ENCODE peak calls at places on chromosomes 6 and 20, in four cellular contexts. C is Caco-2, Q is mucosa of descending colon, E is BE2C. N is an unnamed sample.

GRCh38 chr6:3022765-3023662 is 23.3 kb downstream of the NQO2 start:
- DNase-seq in C (no peak), Q (peak), E (no peak), N (no peak)

GRCh38 chr6:14228571-14228970 is 111.0 kb downstream of the CD83 start:
- DNase-seq in C (no peak), Q (no peak), E (no peak), N (peak)

GRCh38 chr6:19279137-19279747 is 557.9 kb upstream of the ID4 start:
- DNase-seq in C (no peak), Q (no peak), E (no peak), N (no peak)

GRCh38 chr6:113847435-113847834 is 9.7 kb upstream of the MARCKS start:
- DNase-seq in C (no peak), Q (no peak), E (no peak), N (no peak)

GRCh38 chr6:113642714-113643442 is 214.3 kb upstream of the MARCKS start:
- DNase-seq in C (peak), Q (peak), E (peak), N (peak)

GRCh38 chr6:13418838-13419237 is 68.6 kb downstream of the GFOD1 start:
- DNase-seq in C (no peak), Q (no peak), E (no peak), N (no peak)

GRCh38 chr6:93721386-93722048 is 302.2 kb upstream of the EPHA7 start:
- DNase-seq in C (no peak), Q (peak), E (no peak), N (peak)

GRCh38 chr20:48467622-48468021 is 360.2 kb downstream of the PREX1 start:
- DNase-seq in C (no peak), Q (no peak), E (peak), N (no peak)

GRCh38 chr20:36574278-36575065 is 1.1 kb downstream of the TGIF2 start:
- DNase-seq in C (peak), Q (peak), E (peak), N (peak)

GRCh38 chr20:19683168-19683567 is 74.9 kb upstream of the RIN2 start:
- DNase-seq in C (no peak), Q (no peak), E (no peak), N (no peak)

GRCh38 chr6:23003671-23004598 is 434.6 kb downstream of the HDGFL1 start:
- DNase-seq in C (no peak), Q (no peak), E (peak), N (peak)

GRCh38 chr6:170291271-170292110 is 613 bp upstream of the DLL1 start:
- DNase-seq in C (peak), Q (peak), E (peak), N (peak)

GRCh38 chr6:169933251-169933821 is 181.9 kb downstream of the ERMARD start:
- DNase-seq in C (peak), Q (peak), E (no peak), N (no peak)

GRCh38 chr20:407953-408842 is at the start of gene RBCK1:
- DNase-seq in C (peak), Q (peak), E (peak), N (peak)

GRCh38 chr20:50385733-50386640 is 124.2 kb upstream of the PTPN1 start:
- DNase-seq in C (no peak), Q (no peak), E (no peak), N (no peak)

GRCh38 chr20:8389381-8390368 is 257.6 kb downstream of the PLCB1 start:
- DNase-seq in C (no peak), Q (no peak), E (peak), N (peak)

GRCh38 chr20:16714765-16715164 is 15.1 kb upstream of the SNRPB2 start:
- DNase-seq in C (no peak), Q (no peak), E (no peak), N (no peak)

GRCh38 chr20:36153754-36154695 is 515 bp upstream of the EPB41L1 start:
- DNase-seq in C (no peak), Q (peak), E (peak), N (peak)

GRCh38 chr6:13278184-13278583 is 50.2 kb downstream of the TBC1D7 start:
- DNase-seq in C (no peak), Q (no peak), E (no peak), N (no peak)

GRCh38 chr6:152897807-152898399 is 84.9 kb downstream of the FBXO5 start:
- DNase-seq in C (peak), Q (peak), E (peak), N (peak)

GRCh38 chr6:105601541-105602174 is 198.8 kb upstream of the PREP start:
- DNase-seq in C (no peak), Q (peak), E (no peak), N (peak)

GRCh38 chr6:74735304-74735703 is 470.5 kb downstream of the COL12A1 start:
- DNase-seq in C (no peak), Q (no peak), E (no peak), N (peak)

GRCh38 chr6:15491255-15491985 is 171.4 kb downstream of the DTNBP1 start:
- DNase-seq in C (no peak), Q (peak), E (peak), N (peak)

GRCh38 chr6:152863618-152864326 is 113.2 kb downstream of the VIP start:
- DNase-seq in C (peak), Q (peak), E (peak), N (peak)

GRCh38 chr6:114108119-114109002 is 137.4 kb upstream of the HDAC2 start:
- DNase-seq in C (peak), Q (peak), E (peak), N (peak)

GRCh38 chr6:136571065-136571464 is 20.8 kb upstream of the MAP7 start:
- DNase-seq in C (no peak), Q (no peak), E (no peak), N (no peak)

GRCh38 chr20:44215125-44215524 is 4.6 kb upstream of the OSER1 start:
- DNase-seq in C (peak), Q (peak), E (peak), N (peak)

GRCh38 chr6:33639559-33639958 is 18.4 kb downstream of the ITPR3 start:
- DNase-seq in C (no peak), Q (no peak), E (no peak), N (no peak)

GRCh38 chr6:33634986-33635385 is 13.9 kb downstream of the ITPR3 start:
- DNase-seq in C (no peak), Q (no peak), E (no peak), N (no peak)

GRCh38 chr6:33638581-33638980 is 17.5 kb downstream of the ITPR3 start:
- DNase-seq in C (peak), Q (no peak), E (no peak), N (no peak)

GRCh38 chr6:33634203-33634727 is 13.1 kb downstream of the ITPR3 start:
- DNase-seq in C (no peak), Q (peak), E (no peak), N (peak)

DNA sequence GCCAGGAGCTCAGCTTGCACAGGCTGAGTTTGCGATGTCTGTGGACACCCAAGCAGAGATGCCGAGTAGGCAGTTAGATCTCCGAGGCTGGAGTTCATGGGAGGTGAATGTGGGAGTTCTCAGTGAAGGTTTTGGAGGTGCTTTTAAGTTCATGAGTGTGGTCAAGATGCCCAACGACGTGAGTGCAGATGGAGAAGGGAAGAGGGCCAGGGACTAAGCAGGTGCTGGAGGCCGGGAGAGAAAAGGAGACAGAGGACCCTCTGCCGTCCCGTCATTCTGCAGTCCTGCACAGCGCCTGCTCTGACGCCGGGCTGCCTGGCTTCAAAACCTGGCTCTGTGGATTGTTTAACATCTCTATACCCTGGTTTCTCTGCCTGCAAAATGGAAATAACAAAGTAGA is 15.5 kb downstream of the ITPR3 start:
- DNase-seq in C (no peak), Q (no peak), E (no peak), N (no peak)
- TF ChIP-seq CTCF in C (no peak), Q (no peak), E (no peak), N (no peak)

DNA sequence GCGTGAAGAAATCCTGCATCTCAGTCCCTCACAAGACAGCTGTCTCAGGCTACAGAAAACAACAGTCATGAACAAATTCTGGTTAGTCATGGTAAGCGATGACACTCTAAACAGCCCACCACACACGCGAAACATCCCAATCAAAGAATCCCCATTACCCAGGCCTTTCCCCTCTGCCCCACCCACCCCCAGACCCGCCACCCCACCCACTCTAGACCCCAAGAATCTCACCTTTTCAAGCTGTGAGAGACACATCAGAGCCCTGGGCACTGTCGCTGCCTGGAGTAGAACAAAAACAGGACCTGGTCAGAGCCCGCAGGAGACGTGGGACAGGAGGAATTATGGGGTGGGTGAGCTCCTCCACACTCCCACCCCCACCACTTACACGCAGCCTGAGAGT is 2.7 kb downstream of the HLA-B start:
- DNase-seq in C (no peak), Q (no peak), E (no peak), N (no peak)
- H3K4me3 ChIP-seq in C (no peak), Q (no peak), E (no peak), N (no peak)

DNA sequence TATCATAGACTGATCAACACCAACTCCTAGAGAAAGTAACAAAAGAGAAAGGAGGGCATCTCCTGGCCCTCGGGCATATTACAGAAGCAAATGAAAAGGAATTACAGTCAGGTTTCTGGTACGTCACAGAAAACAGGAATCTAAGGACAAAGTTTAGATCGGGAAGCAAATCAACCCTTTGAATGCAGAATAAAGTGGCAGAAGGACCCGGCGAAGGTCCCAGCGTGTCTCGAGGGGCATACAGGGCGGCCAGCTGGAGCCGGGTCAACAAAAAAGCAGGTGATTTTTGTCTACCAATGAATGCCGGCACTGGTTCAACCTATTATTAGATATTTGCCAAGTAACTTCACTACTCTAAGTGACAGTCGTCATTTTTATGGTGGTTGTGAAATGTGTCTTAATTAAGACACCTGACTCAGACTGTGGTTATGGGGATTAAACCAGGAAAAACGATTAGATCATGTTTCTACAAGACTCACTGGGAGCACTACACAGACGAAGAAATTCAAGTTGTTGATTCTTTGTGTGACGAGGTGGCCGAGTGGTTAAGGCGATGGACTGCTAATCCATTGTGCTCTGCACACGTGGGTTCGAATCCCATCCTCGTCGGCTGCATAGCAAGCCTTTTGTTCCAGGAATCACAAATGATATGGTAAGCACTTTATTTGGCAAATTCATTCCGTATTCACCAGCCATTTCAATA is 12.4 kb upstream of the ZSCAN9 start:
- DNase-seq in C (peak), Q (peak), E (peak), N (peak)
- TF ChIP-seq CTCF in C (no peak), Q (no peak), E (no peak), N (no peak)

DNA sequence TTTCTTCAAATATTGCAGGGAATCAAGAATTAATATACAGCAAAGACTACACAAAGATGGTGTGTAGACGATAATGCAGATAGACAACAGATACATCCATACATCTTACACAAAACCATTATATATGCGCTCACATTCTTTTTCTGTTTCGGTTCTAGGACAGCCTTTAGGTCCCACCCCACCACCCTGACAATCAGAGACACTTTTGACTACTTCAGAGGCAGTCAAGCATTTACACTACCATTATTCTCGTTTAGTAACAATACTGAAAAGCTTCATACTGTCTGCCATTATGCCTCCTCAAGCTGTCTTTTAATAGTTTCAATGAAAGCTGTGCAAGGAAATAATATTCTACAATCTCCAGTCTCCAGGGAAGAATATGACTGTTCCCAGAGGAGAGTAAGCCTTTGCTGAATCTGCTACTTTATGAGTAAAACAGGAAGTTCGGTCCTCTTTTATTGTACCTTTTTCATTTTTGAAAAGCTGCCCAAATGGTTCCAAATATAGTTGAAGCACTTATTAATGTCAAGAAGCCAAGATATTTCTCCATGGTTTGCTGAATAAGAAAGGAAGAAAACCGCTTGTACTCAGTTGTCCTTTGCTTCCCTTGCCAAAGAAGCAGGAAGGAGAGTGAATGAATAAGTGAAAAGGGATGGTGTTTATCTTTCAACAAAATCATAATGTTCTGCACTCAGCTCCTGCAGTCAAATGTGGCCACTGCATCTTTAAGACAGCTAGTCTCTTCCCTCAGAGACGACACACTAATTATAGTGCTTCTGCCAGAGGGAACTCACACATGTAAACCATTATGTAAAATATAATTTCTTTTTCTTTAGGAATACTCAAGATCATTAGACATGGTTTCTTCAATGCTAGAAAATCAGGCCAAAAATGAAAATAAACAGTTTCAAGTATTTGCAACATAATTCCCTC is 468.3 kb downstream of the CDC5L start:
- DNase-seq in C (no peak), Q (no peak), E (no peak), N (peak)
- H3K4me3 ChIP-seq in C (no peak), Q (no peak), E (no peak), N (no peak)

GRCh38 chr6:118650500-118651281 is 700 bp downstream of the CEP85L start:
- DNase-seq in C (peak), Q (peak), E (peak), N (peak)
- TF ChIP-seq CTCF in C (no peak), Q (no peak), E (no peak), N (no peak)

GRCh38 chr6:159353193-159353592 is 184.0 kb downstream of the FNDC1 start:
- DNase-seq in C (no peak), Q (no peak), E (no peak), N (no peak)

GRCh38 chr6:159357211-159357920 is 188.2 kb downstream of the FNDC1 start:
- DNase-seq in C (no peak), Q (no peak), E (no peak), N (no peak)

DNA sequence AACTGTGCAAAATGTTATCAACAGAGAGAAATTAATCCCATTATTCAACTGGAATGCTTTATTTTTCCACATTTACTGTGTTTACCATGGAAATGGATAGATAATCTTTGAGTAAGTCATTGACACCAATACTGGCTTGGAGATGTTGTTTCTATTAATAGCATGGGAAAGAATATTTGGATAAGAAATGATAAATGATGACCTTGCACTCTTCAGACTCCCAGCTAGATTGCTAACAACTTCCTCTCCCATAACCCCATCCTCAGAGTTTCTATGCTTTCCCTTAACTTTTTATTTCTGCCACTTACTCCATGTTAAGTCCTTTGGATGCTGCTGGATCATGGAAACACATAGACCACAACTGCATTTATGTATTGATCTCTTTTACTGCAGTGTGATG is 182.5 kb downstream of the FNDC1 start:
- DNase-seq in C (no peak), Q (no peak), E (no peak), N (no peak)
- H3K4me3 ChIP-seq in C (no peak), Q (no peak), E (no peak), N (no peak)

N was measured in foreskin fibroblast.